ENCODE peak calls at places on chromosome X, in eight cellular contexts. A is WTC11, Z is PC-3, E is kidney, S is Peyer's patch, L is PC-9, R is type B pancreatic cell, X is nephron progenitor cell. O is an unnamed sample.
A peak's percentile ranks its signal among the peaks of the same experiment; 100 is the strongest.

GRCh38 chrX:143648705-143649104 is 12.8 kb upstream of the SLITRK4 start:
- DNase-seq in A (no peak), Z (peak; percentile 73), E (no peak), S (no peak), L (peak; percentile 14), R (no peak), X (no peak), O (no peak)

GRCh38 chrX:48694776-48695523 is 1.6 kb upstream of the SUV39H1 start:
- DNase-seq in A (no peak), Z (no peak), E (no peak), S (no peak), L (no peak), R (no peak), X (no peak), O (no peak)

GRCh38 chrX:103879339-103879738 is 47.3 kb upstream of the RAB9B start:
- DNase-seq in A (no peak), Z (peak; percentile 57), E (no peak), S (no peak), L (no peak), R (no peak), X (no peak), O (no peak)

GRCh38 chrX:106481341-106481740 is 130.4 kb upstream of the RADX start:
- DNase-seq in A (peak; percentile 11), Z (peak; percentile 83), E (no peak), S (peak; percentile 71), L (peak; percentile 20), R (no peak), X (peak; percentile 54), O (no peak)

GRCh38 chrX:65502618-65503017 is 32.0 kb downstream of the LAS1L start:
- DNase-seq in A (no peak), Z (no peak), E (no peak), S (no peak), L (no peak), R (no peak), X (no peak), O (no peak)

GRCh38 chrX:10574663-10575062 is 45.7 kb downstream of the MID1 start:
- DNase-seq in A (no peak), Z (peak; percentile 78), E (no peak), S (no peak), L (no peak), R (no peak), X (no peak), O (no peak)

GRCh38 chrX:148722966-148723365 is 222.5 kb downstream of the AFF2 start:
- DNase-seq in A (no peak), Z (no peak), E (no peak), S (no peak), L (no peak), R (no peak), X (no peak), O (no peak)

GRCh38 chrX:20595928-20596550 is 329.3 kb upstream of the RPS6KA3 start:
- DNase-seq in A (peak; percentile 8), Z (peak; percentile 72), E (no peak), S (no peak), L (no peak), R (no peak), X (no peak), O (no peak)

GRCh38 chrX:40920351-40920750 is 164.9 kb upstream of the USP9X start:
- DNase-seq in A (no peak), Z (no peak), E (no peak), S (no peak), L (no peak), R (no peak), X (no peak), O (no peak)

GRCh38 chrX:65647801-65648200 is 19.7 kb upstream of the MSN start:
- DNase-seq in A (no peak), Z (no peak), E (no peak), S (no peak), L (no peak), R (no peak), X (no peak), O (no peak)

GRCh38 chrX:57156397-57157049 is 19.3 kb upstream of the SPIN2A start:
- DNase-seq in A (peak; percentile 41), Z (peak; percentile 59), E (no peak), S (peak; percentile 51), L (peak; percentile 33), R (no peak), X (peak; percentile 23), O (no peak)

GRCh38 chrX:2967998-2968909 is 38.1 kb upstream of the ARSH start:
- DNase-seq in A (no peak), Z (peak; percentile 50), E (no peak), S (no peak), L (peak; percentile 5), R (no peak), X (peak; percentile 5), O (no peak)

GRCh38 chrX:103537871-103538387 is 18.6 kb upstream of the RAB40A start:
- DNase-seq in A (no peak), Z (no peak), E (no peak), S (no peak), L (no peak), R (no peak), X (no peak), O (no peak)

GRCh38 chrX:150984164-150984824 is 1.2 kb downstream of the HMGB3 start:
- DNase-seq in A (no peak), Z (no peak), E (no peak), S (no peak), L (peak; percentile 14), R (no peak), X (peak; percentile 30), O (no peak)

GRCh38 chrX:107935664-107936433 is 46.3 kb downstream of the TEX13B start:
- DNase-seq in A (peak; percentile 19), Z (peak; percentile 49), E (peak; percentile 49), S (no peak), L (peak; percentile 28), R (no peak), X (peak; percentile 14), O (no peak)

GRCh38 chrX:29466441-29466840 is 748.9 kb upstream of the MAGEB2 start:
- DNase-seq in A (no peak), Z (no peak), E (no peak), S (no peak), L (no peak), R (no peak), X (no peak), O (no peak)

GRCh38 chrX:136639506-136640176 is 8.3 kb upstream of the CD40LG start:
- DNase-seq in A (no peak), Z (peak; percentile 20), E (no peak), S (no peak), L (no peak), R (no peak), X (no peak), O (no peak)

GRCh38 chrX:15985937-15986336 is 131.3 kb upstream of the AP1S2 start:
- DNase-seq in A (no peak), Z (peak; percentile 6), E (no peak), S (no peak), L (no peak), R (no peak), X (no peak), O (no peak)

GRCh38 chrX:84339507-84340364 is 151.7 kb upstream of the RPS6KA6 start:
- DNase-seq in A (no peak), Z (peak; percentile 54), E (no peak), S (no peak), L (no peak), R (no peak), X (no peak), O (no peak)

GRCh38 chrX:134554291-134554690 is 94.3 kb downstream of the HPRT1 start:
- DNase-seq in A (no peak), Z (no peak), E (no peak), S (no peak), L (no peak), R (no peak), X (no peak), O (no peak)

GRCh38 chrX:9670136-9670905 is 95.3 kb downstream of the GPR143 start:
- DNase-seq in A (no peak), Z (no peak), E (no peak), S (no peak), L (no peak), R (no peak), X (no peak), O (no peak)

GRCh38 chrX:153668423-153669173 is 5.0 kb downstream of the PNCK start:
- DNase-seq in A (no peak), Z (no peak), E (peak; percentile 63), S (peak; percentile 31), L (no peak), R (no peak), X (no peak), O (peak; percentile 63)
- TF ChIP-seq CTCF in A (no peak), Z (no peak), E (no peak), S (no peak), L (no peak), R (no peak), X (no peak), O (no peak)

GRCh38 chrX:153767674-153768055 is 3.6 kb downstream of the PLXNB3 start:
- DNase-seq in A (no peak), Z (no peak), E (peak; percentile 58), S (no peak), L (no peak), R (no peak), X (no peak), O (no peak)

GRCh38 chrX:153766871-153767673 is 3.0 kb downstream of the PLXNB3 start:
- DNase-seq in A (no peak), Z (no peak), E (peak; percentile 69), S (no peak), L (peak; percentile 72), R (no peak), X (no peak), O (peak; percentile 55)

GRCh38 chrX:153769158-153769864 is 5.3 kb downstream of the PLXNB3 start:
- DNase-seq in A (no peak), Z (no peak), E (peak; percentile 75), S (no peak), L (no peak), R (no peak), X (no peak), O (no peak)

GRCh38 chrX:153769865-153770605 is 6.0 kb downstream of the PLXNB3 start:
- DNase-seq in A (no peak), Z (no peak), E (no peak), S (no peak), L (no peak), R (no peak), X (no peak), O (no peak)

GRCh38 chrX:153768311-153769157 is 4.5 kb downstream of the PLXNB3 start:
- DNase-seq in A (no peak), Z (no peak), E (peak; percentile 73), S (no peak), L (no peak), R (no peak), X (no peak), O (no peak)
- TF ChIP-seq CTCF in A (no peak), Z (peak; percentile 15), E (no peak), S (peak; percentile 2), L (peak; percentile 13), R (no peak), X (no peak), O (no peak)

DNA sequence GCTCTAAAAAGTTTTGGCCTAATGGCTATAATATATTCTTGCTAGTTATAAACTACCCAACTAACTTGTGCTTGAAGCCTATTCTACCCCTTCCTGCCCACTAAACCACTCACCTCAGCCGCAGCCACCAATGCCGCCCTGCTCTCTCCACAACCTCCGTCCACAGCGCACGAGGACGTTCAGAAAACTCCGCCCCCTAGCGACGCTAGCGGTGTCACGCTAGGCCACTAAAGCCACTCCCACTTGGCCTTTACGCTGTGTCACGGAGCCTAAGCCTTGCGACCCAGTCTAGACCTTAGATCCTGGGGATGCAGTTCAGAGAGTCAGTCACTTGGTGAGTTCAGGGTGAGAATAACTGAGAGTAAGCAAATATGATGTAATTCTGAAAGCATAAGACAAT is at the start of gene TEX11:
- DNase-seq in A (peak; percentile 47), Z (no peak), E (no peak), S (no peak), L (no peak), R (no peak), X (no peak), O (no peak)
- TF ChIP-seq CTCF in A (peak; percentile 9), Z (no peak), E (no peak), S (no peak), L (no peak), R (no peak), X (no peak), O (no peak)

GRCh38 chrX:37905436-37906147 is 58.2 kb upstream of the DYNLT3 start:
- DNase-seq in A (peak; percentile 53), Z (no peak), E (peak; percentile 64), S (no peak), L (no peak), R (peak; percentile 64), X (peak; percentile 49), O (peak; percentile 46)
- TF ChIP-seq CTCF in A (no peak), Z (no peak), E (peak; percentile 18), S (no peak), L (no peak), R (peak; percentile 24), X (no peak), O (no peak)

O was measured in pancreas.